ENCODE peak calls at places on chromosome X, in seven cellular contexts. G is iris pigment epithelial cell; V is C1 segment of cervical spinal cord; U is T-helper 1 cell; L is stimulated activated CD4-positive, alpha-beta T cell treated with anti-CD3 and anti-CD28 coated beads, Interleukin-4, amount 100 ng/mL, for 24 hours; S is left colon; R is aorta. Z is an unnamed sample.

GRCh38 chrX:26999634-27000033 is 463.5 kb downstream of the PPP4R3C start:
- DNase-seq in G (no peak), V (no peak), U (no peak), L (no peak), S (no peak), R (no peak), Z (no peak)

GRCh38 chrX:9352683-9353430 is 112.0 kb upstream of the TBL1X start:
- DNase-seq in G (peak), V (peak), U (no peak), L (peak), S (no peak), R (no peak), Z (peak)

GRCh38 chrX:153733651-153734240 is 9.1 kb downstream of the ABCD1 start:
- DNase-seq in G (no peak), V (no peak), U (no peak), L (no peak), S (no peak), R (no peak), Z (no peak)

GRCh38 chrX:20514358-20514757 is 247.6 kb upstream of the RPS6KA3 start:
- DNase-seq in G (peak), V (no peak), U (no peak), L (no peak), S (no peak), R (no peak), Z (no peak)

GRCh38 chrX:134694333-134694925 is 36.2 kb upstream of the PLAC1 start:
- DNase-seq in G (no peak), V (no peak), U (no peak), L (no peak), S (no peak), R (no peak), Z (no peak)

GRCh38 chrX:11787564-11787963 is 29.5 kb downstream of the MSL3 start:
- DNase-seq in G (peak), V (peak), U (peak), L (peak), S (peak), R (peak), Z (peak)

GRCh38 chrX:71320126-71320525 is 18.6 kb downstream of the ITGB1BP2 start:
- DNase-seq in G (no peak), V (no peak), U (no peak), L (no peak), S (no peak), R (no peak), Z (no peak)

GRCh38 chrX:105653891-105654290 is 168.4 kb upstream of the NRK start:
- DNase-seq in G (peak), V (no peak), U (no peak), L (no peak), S (no peak), R (no peak), Z (no peak)

GRCh38 chrX:104310084-104310483 is 55.4 kb upstream of the ESX1 start:
- DNase-seq in G (peak), V (no peak), U (no peak), L (no peak), S (no peak), R (no peak), Z (peak)

GRCh38 chrX:136196691-136197155 is 49.4 kb downstream of the FHL1 start:
- DNase-seq in G (peak), V (no peak), U (no peak), L (no peak), S (no peak), R (no peak), Z (no peak)

GRCh38 chrX:74346124-74346523 is 42.1 kb downstream of the ZCCHC13 start:
- DNase-seq in G (no peak), V (no peak), U (no peak), L (no peak), S (no peak), R (no peak), Z (no peak)

GRCh38 chrX:108070891-108071290 is 20.5 kb downstream of the PSMD10 start:
- DNase-seq in G (peak), V (no peak), U (no peak), L (no peak), S (no peak), R (no peak), Z (no peak)

GRCh38 chrX:63349307-63349706 is 1.8 kb downstream of the SPIN4 start:
- DNase-seq in G (no peak), V (no peak), U (no peak), L (no peak), S (no peak), R (no peak), Z (no peak)

GRCh38 chrX:54602563-54602962 is 72.5 kb downstream of the GNL3L start:
- DNase-seq in G (no peak), V (no peak), U (no peak), L (no peak), S (no peak), R (no peak), Z (no peak)

GRCh38 chrX:39296472-39296871 is 495.2 kb downstream of the MID1IP1 start:
- DNase-seq in G (no peak), V (no peak), U (no peak), L (no peak), S (no peak), R (no peak), Z (no peak)

GRCh38 chrX:38726596-38726995 is 74.7 kb upstream of the MID1IP1 start:
- DNase-seq in G (no peak), V (no peak), U (no peak), L (no peak), S (no peak), R (no peak), Z (no peak)

GRCh38 chrX:129655547-129656248 is 942 bp upstream of the APLN start:
- DNase-seq in G (no peak), V (no peak), U (no peak), L (no peak), S (no peak), R (no peak), Z (no peak)

GRCh38 chrX:129781134-129782014 is 1.6 kb downstream of the SASH3 start:
- DNase-seq in G (no peak), V (no peak), U (peak), L (peak), S (peak), R (peak), Z (no peak)

GRCh38 chrX:18981124-18981807 is 2.6 kb downstream of the PHKA2 start:
- DNase-seq in G (no peak), V (no peak), U (no peak), L (no peak), S (no peak), R (no peak), Z (no peak)

GRCh38 chrX:2226906-2227656 is 273.7 kb downstream of the DHRSX start:
- DNase-seq in G (no peak), V (no peak), U (no peak), L (no peak), S (no peak), R (no peak), Z (no peak)

GRCh38 chrX:41827886-41828285 is 95.5 kb downstream of the CASK start:
- DNase-seq in G (peak), V (no peak), U (no peak), L (no peak), S (no peak), R (no peak), Z (no peak)

GRCh38 chrX:17474892-17475291 is 99.9 kb downstream of the NHS start:
- DNase-seq in G (no peak), V (no peak), U (no peak), L (no peak), S (no peak), R (no peak), Z (no peak)

GRCh38 chrX:138748480-138748879 is 37.0 kb upstream of the FGF13 start:
- DNase-seq in G (peak), V (no peak), U (no peak), L (no peak), S (no peak), R (no peak), Z (no peak)

GRCh38 chrX:132184871-132185270 is 34.4 kb downstream of the RAP2C start:
- DNase-seq in G (no peak), V (no peak), U (no peak), L (no peak), S (no peak), R (no peak), Z (no peak)

GRCh38 chrX:110665636-110666035 is 130.0 kb downstream of the CHRDL1 start:
- DNase-seq in G (peak), V (no peak), U (no peak), L (peak), S (no peak), R (no peak), Z (no peak)

GRCh38 chrX:131704136-131704695 is 160.3 kb downstream of the OR13H1 start:
- DNase-seq in G (peak), V (peak), U (no peak), L (no peak), S (peak), R (peak), Z (no peak)

Z was measured in occipital lobe.